ENCODE peak calls at places on chromosomes 5 and 9, in eight cellular contexts. E is adrenal gland, Y is ovary, W is HCT116, O is spleen, M is mesendoderm, J is colonic mucosa, G is right cardiac atrium. N is an unnamed sample. For H3K4me1, the result is how much of the 10 kb centered on the place peaks cover.

GRCh38 chr5:111859533-111860270 is 102.7 kb upstream of the NREP start:
- DNase-seq in J (no peak), G (no peak), W (no peak), Y (no peak), M (no peak), E (no peak), O (no peak), N (no peak)

GRCh38 chr9:135085830-135086546 is 1.5 kb upstream of the OLFM1 start:
- DNase-seq in W (peak), G (peak), J (peak), O (peak), Y (peak), M (peak), E (peak), N (peak)

GRCh38 chr5:473344-474192 is 30.6 kb downstream of the EXOC3 start:
- DNase-seq in Y (peak), J (peak), G (peak), E (peak), W (no peak), O (no peak), M (peak), N (no peak)

GRCh38 chr5:95809414-95809960 is 13.0 kb downstream of the GLRX start:
- DNase-seq in O (no peak), G (no peak), M (no peak), J (no peak), Y (peak), E (no peak), W (no peak), N (no peak)

GRCh38 chr9:98045234-98046160 is 11.0 kb upstream of the NANS start:
- DNase-seq in J (no peak), O (no peak), W (peak), M (no peak), G (no peak), Y (no peak), E (no peak), N (no peak)

GRCh38 chr5:91243859-91244258 is 139.3 kb downstream of the ARRDC3 start:
- DNase-seq in J (no peak), W (no peak), E (no peak), G (no peak), O (no peak), Y (no peak), M (no peak), N (no peak)

GRCh38 chr9:712643-713042 is 128.9 kb upstream of the DMRT1 start:
- DNase-seq in J (no peak), Y (no peak), O (no peak), M (no peak), E (no peak), W (no peak), G (no peak), N (no peak)

GRCh38 chr9:128628471-128629048 is 28.1 kb downstream of the DYNC2I2 start:
- DNase-seq in E (peak), Y (no peak), J (no peak), W (no peak), O (peak), G (peak), M (peak), N (no peak)

GRCh38 chr9:72362680-72363139 is 2.3 kb downstream of the ZFAND5 start:
- DNase-seq in M (peak), G (peak), Y (peak), J (peak), W (no peak), E (peak), O (peak), N (peak)

GRCh38 chr9:126151671-126152050 is 175.0 kb upstream of the MVB12B start:
- DNase-seq in Y (no peak), W (no peak), M (no peak), O (peak), G (no peak), J (no peak), E (no peak), N (no peak)

GRCh38 chr9:111039203-111039907 is 1.1 kb upstream of the LPAR1 start:
- DNase-seq in Y (peak), M (peak), W (peak), J (peak), E (no peak), G (peak), O (peak), N (no peak)

GRCh38 chr5:7608772-7609171 is 212.8 kb downstream of the ADCY2 start:
- DNase-seq in O (no peak), Y (no peak), J (no peak), G (no peak), W (no peak), E (no peak), M (no peak), N (no peak)

GRCh38 chr9:135590486-135591079 is 29.0 kb downstream of the PAEP start:
- DNase-seq in G (no peak), J (no peak), W (no peak), E (no peak), O (peak), M (no peak), Y (no peak), N (no peak)

GRCh38 chr5:82312373-82312856 is 34.3 kb upstream of the RPS23 start:
- DNase-seq in W (peak), M (peak), J (peak), Y (peak), G (peak), E (peak), O (no peak), N (peak)

GRCh38 chr5:126544087-126544740 is 50.8 kb downstream of the ALDH7A1 start:
- DNase-seq in M (peak), Y (no peak), W (peak), J (peak), O (no peak), G (no peak), E (peak), N (peak)

GRCh38 chr5:8907168-8907868 is 638.6 kb downstream of the SEMA5A start:
- DNase-seq in Y (no peak), W (no peak), G (no peak), M (no peak), O (no peak), J (no peak), E (no peak), N (peak)

GRCh38 chr5:156589859-156590216 is 260.3 kb upstream of the PPP1R2B start:
- DNase-seq in J (no peak), Y (no peak), W (no peak), E (no peak), G (no peak), O (no peak), M (no peak), N (no peak)

GRCh38 chr5:143683459-143683858 is 128.5 kb upstream of the HMHB1 start:
- DNase-seq in O (no peak), Y (no peak), E (no peak), W (no peak), M (no peak), J (no peak), G (no peak), N (peak)

DNA sequence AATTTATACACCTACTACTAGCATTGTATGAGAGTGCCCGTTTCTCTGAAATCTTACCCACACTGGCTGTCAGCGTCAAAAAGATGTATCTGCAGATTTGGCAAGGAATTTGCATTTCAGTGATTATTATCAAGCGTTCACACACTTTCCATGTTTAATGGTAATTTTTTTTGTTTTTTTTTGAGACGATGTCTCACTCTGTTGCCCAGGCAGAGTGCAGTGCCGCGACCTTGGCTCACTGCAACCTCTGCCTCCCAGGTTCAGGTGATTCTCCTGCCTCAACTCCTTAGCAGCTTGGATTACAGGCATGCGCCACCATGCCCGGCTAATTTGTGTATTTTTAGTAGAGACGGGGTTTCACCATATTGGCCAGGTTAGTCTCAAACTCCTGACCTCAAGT is 14.3 kb downstream of the ABL1 start:
- DNase-seq in M (no peak), J (no peak), G (no peak), O (no peak), W (no peak), E (no peak), Y (no peak), N (no peak)
- H3K4me1 ChIP-seq in M (under half), J (under half), G (under half), O (under half), W (under half), E (under half), Y (under half), N (half or more)

GRCh38 chr9:106916491-106917235 is 53.7 kb downstream of the ZNF462 start:
- DNase-seq in E (peak), G (no peak), J (peak), M (peak), Y (no peak), W (peak), O (no peak), N (peak)
- H3K4me1 ChIP-seq in E (under half), G (under half), J (under half), M (under half), Y (under half), W (half or more), O (under half), N (under half)

GRCh38 chr5:150595466-150596031 is 44.9 kb upstream of the SYNPO start:
- DNase-seq in M (peak), O (peak), W (no peak), G (peak), Y (no peak), E (no peak), J (no peak), N (no peak)

GRCh38 chr5:150593996-150594395 is 46.5 kb upstream of the SYNPO start:
- DNase-seq in O (peak), W (no peak), J (no peak), M (no peak), Y (no peak), E (no peak), G (peak), N (no peak)

GRCh38 chr5:150596826-150597225 is 43.6 kb upstream of the SYNPO start:
- DNase-seq in J (no peak), M (no peak), G (no peak), O (peak), E (no peak), W (no peak), Y (no peak), N (no peak)

GRCh38 chr5:150598046-150598445 is 42.4 kb upstream of the SYNPO start:
- DNase-seq in O (peak), E (no peak), Y (no peak), J (no peak), M (no peak), G (peak), W (no peak), N (no peak)

DNA sequence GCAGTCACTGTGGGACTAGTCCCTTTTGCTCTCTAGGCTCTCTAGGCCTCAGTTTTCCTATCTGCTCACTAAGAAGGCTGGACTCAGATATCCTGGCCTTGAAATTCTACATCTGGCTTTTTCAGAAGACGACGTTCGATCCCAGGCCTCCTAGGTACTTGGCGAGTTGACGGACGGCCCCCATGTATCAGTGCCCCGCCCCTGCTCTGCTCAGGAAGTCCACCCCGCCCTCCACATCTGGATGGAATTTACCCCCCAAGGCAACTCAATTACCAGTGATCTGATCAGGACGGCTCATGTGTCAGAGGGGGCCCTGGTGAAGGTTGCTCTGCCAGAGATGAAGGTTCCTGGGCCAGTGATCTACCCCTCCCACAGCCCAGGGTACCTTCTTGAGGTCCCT is 44.1 kb upstream of the SYNPO start:
- DNase-seq in J (no peak), W (no peak), E (no peak), G (peak), Y (no peak), O (peak), M (peak), N (no peak)
- H3K4me1 ChIP-seq in J (under half), W (under half), E (under half), G (under half), Y (under half), O (under half), M (under half), N (under half)

GRCh38 chr5:150778517-150779396 is at the start of gene SMIM3:
- DNase-seq in M (peak), J (peak), W (no peak), E (peak), Y (peak), G (peak), O (peak), N (no peak)
- H3K4me1 ChIP-seq in M (under half), J (under half), W (half or more), E (half or more), Y (under half), G (under half), O (under half), N (half or more)

DNA sequence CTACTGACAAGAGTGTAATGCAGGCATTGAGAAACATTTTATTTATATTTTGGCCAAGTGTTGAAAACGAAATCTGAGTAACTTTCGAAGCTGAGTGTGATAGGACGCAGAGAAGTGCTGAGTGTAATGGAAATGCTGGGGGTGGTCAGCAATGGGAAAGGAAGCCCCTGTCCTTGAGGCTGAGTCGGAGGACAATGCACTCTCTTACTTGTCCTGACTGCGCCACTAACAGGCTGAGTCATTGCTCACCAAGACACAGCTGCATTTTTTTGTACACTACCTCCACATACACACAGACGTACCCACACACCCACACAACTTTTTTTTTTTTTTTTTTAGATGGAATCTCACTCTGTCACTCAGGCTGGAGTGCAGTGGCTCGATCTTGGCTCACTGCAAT is 637.7 kb downstream of the SLCO4C1 start:
- DNase-seq in Y (no peak), E (no peak), J (no peak), G (no peak), O (no peak), W (no peak), M (no peak), N (no peak)
- H3K4me1 ChIP-seq in Y (under half), E (under half), J (under half), G (under half), O (under half), W (under half), M (under half), N (under half)